ENCODE peak calls at places on chromosome 13, in nine cellular contexts. One of them, this sample, is unnamed.

GRCh38 chr13:30235206-30235605 is 72.1 kb downstream of the KATNAL1 start:
- DNase-seq in stomach: no peak
- DNase-seq in choroid plexus epithelial cell: peak
- DNase-seq in ascending aorta: no peak
- DNase-seq in GM06990: no peak
- DNase-seq in body of pancreas: no peak
- DNase-seq in lower leg skin: no peak
- DNase-seq in dorsolateral prefrontal cortex: no peak
- DNase-seq in fibroblast of lung: no peak
- DNase-seq in this sample: no peak

GRCh38 chr13:111629457-111629856 is 309.0 kb downstream of the TEX29 start:
- DNase-seq in choroid plexus epithelial cell: no peak
- DNase-seq in body of pancreas: no peak
- DNase-seq in GM06990: no peak
- DNase-seq in lower leg skin: no peak
- DNase-seq in stomach: no peak
- DNase-seq in dorsolateral prefrontal cortex: no peak
- DNase-seq in fibroblast of lung: no peak
- DNase-seq in ascending aorta: no peak
- DNase-seq in this sample: no peak

GRCh38 chr13:75636339-75637095 is 387 bp downstream of the LMO7 start:
- DNase-seq in ascending aorta: peak
- DNase-seq in stomach: no peak
- DNase-seq in dorsolateral prefrontal cortex: no peak
- DNase-seq in body of pancreas: peak
- DNase-seq in fibroblast of lung: peak
- DNase-seq in lower leg skin: no peak
- DNase-seq in choroid plexus epithelial cell: peak
- DNase-seq in GM06990: peak
- DNase-seq in this sample: no peak

GRCh38 chr13:74771964-74772363 is 637.8 kb upstream of the KLF12 start:
- DNase-seq in body of pancreas: no peak
- DNase-seq in stomach: no peak
- DNase-seq in dorsolateral prefrontal cortex: no peak
- DNase-seq in ascending aorta: no peak
- DNase-seq in fibroblast of lung: peak
- DNase-seq in choroid plexus epithelial cell: peak
- DNase-seq in GM06990: no peak
- DNase-seq in lower leg skin: no peak
- DNase-seq in this sample: no peak

GRCh38 chr13:73702419-73703071 is 431.7 kb downstream of the KLF12 start:
- DNase-seq in body of pancreas: no peak
- DNase-seq in lower leg skin: no peak
- DNase-seq in stomach: no peak
- DNase-seq in GM06990: peak
- DNase-seq in dorsolateral prefrontal cortex: no peak
- DNase-seq in ascending aorta: no peak
- DNase-seq in fibroblast of lung: peak
- DNase-seq in choroid plexus epithelial cell: peak
- DNase-seq in this sample: no peak

GRCh38 chr13:67880916-67881315 is 650.8 kb upstream of the PCDH9 start:
- DNase-seq in stomach: no peak
- DNase-seq in dorsolateral prefrontal cortex: no peak
- DNase-seq in ascending aorta: no peak
- DNase-seq in lower leg skin: no peak
- DNase-seq in fibroblast of lung: peak
- DNase-seq in GM06990: no peak
- DNase-seq in body of pancreas: no peak
- DNase-seq in choroid plexus epithelial cell: peak
- DNase-seq in this sample: no peak

GRCh38 chr13:66689037-66689619 is 541.0 kb downstream of the PCDH9 start:
- DNase-seq in ascending aorta: no peak
- DNase-seq in choroid plexus epithelial cell: peak
- DNase-seq in body of pancreas: no peak
- DNase-seq in fibroblast of lung: peak
- DNase-seq in dorsolateral prefrontal cortex: no peak
- DNase-seq in GM06990: no peak
- DNase-seq in lower leg skin: no peak
- DNase-seq in stomach: no peak
- DNase-seq in this sample: no peak

GRCh38 chr13:62294210-62294609 is 878.6 kb upstream of the PCDH20 start:
- DNase-seq in fibroblast of lung: peak
- DNase-seq in body of pancreas: no peak
- DNase-seq in choroid plexus epithelial cell: peak
- DNase-seq in lower leg skin: no peak
- DNase-seq in stomach: no peak
- DNase-seq in dorsolateral prefrontal cortex: no peak
- DNase-seq in GM06990: no peak
- DNase-seq in ascending aorta: no peak
- DNase-seq in this sample: no peak

GRCh38 chr13:64078025-64078424 is 2662.4 kb upstream of the PCDH20 start:
- DNase-seq in body of pancreas: no peak
- DNase-seq in fibroblast of lung: no peak
- DNase-seq in GM06990: no peak
- DNase-seq in lower leg skin: no peak
- DNase-seq in stomach: no peak
- DNase-seq in choroid plexus epithelial cell: no peak
- DNase-seq in ascending aorta: no peak
- DNase-seq in dorsolateral prefrontal cortex: no peak
- DNase-seq in this sample: no peak

GRCh38 chr13:85654227-85654626 is 145.0 kb downstream of the SLITRK6 start:
- DNase-seq in fibroblast of lung: no peak
- DNase-seq in body of pancreas: no peak
- DNase-seq in GM06990: no peak
- DNase-seq in lower leg skin: no peak
- DNase-seq in ascending aorta: no peak
- DNase-seq in dorsolateral prefrontal cortex: no peak
- DNase-seq in choroid plexus epithelial cell: no peak
- DNase-seq in stomach: no peak
- DNase-seq in this sample: no peak

GRCh38 chr13:94711561-94712286 is 621 bp downstream of the SOX21 start:
- DNase-seq in ascending aorta: no peak
- DNase-seq in dorsolateral prefrontal cortex: no peak
- DNase-seq in GM06990: no peak
- DNase-seq in lower leg skin: no peak
- DNase-seq in fibroblast of lung: peak
- DNase-seq in body of pancreas: no peak
- DNase-seq in choroid plexus epithelial cell: peak
- DNase-seq in stomach: no peak
- DNase-seq in this sample: no peak

GRCh38 chr13:99357920-99358319 is 50.7 kb upstream of the GPR183 start:
- DNase-seq in fibroblast of lung: no peak
- DNase-seq in ascending aorta: no peak
- DNase-seq in dorsolateral prefrontal cortex: no peak
- DNase-seq in GM06990: no peak
- DNase-seq in choroid plexus epithelial cell: no peak
- DNase-seq in body of pancreas: no peak
- DNase-seq in lower leg skin: peak
- DNase-seq in stomach: no peak
- DNase-seq in this sample: no peak

GRCh38 chr13:64428196-64428595 is 2801.9 kb downstream of the PCDH9 start:
- DNase-seq in body of pancreas: no peak
- DNase-seq in dorsolateral prefrontal cortex: no peak
- DNase-seq in choroid plexus epithelial cell: no peak
- DNase-seq in GM06990: no peak
- DNase-seq in lower leg skin: no peak
- DNase-seq in ascending aorta: no peak
- DNase-seq in fibroblast of lung: peak
- DNase-seq in stomach: no peak
- DNase-seq in this sample: no peak

GRCh38 chr13:54016548-54016947 is 987.9 kb downstream of the OLFM4 start:
- DNase-seq in body of pancreas: no peak
- DNase-seq in fibroblast of lung: no peak
- DNase-seq in ascending aorta: no peak
- DNase-seq in dorsolateral prefrontal cortex: no peak
- DNase-seq in lower leg skin: no peak
- DNase-seq in GM06990: no peak
- DNase-seq in stomach: no peak
- DNase-seq in choroid plexus epithelial cell: no peak
- DNase-seq in this sample: no peak

DNA sequence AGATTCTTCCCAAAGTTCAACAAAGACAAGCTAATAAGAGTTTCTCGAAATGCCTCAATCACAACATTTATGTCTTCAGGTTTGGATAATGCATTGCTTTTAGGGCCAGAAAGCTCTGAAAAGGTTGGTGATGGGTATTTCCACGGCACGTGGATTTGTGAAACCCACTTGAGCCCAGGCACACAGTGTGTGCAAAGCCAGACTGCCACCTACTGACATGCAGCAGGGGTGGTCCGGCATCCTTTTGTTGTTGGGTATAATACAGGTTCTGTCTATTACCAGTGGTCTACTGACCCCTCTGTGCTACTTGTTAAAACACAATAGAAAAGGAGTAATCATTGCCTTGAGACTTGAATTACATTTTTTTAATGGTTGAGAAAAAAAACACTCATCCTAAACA is 225.6 kb downstream of the RAP2A start:
- DNase-seq in body of pancreas: no peak
- DNase-seq in GM06990: no peak
- DNase-seq in stomach: no peak
- DNase-seq in choroid plexus epithelial cell: peak
- DNase-seq in dorsolateral prefrontal cortex: no peak
- DNase-seq in fibroblast of lung: peak
- DNase-seq in lower leg skin: no peak
- DNase-seq in ascending aorta: no peak
- DNase-seq in this sample: no peak
- TF ChIP-seq CTCF in body of pancreas: no peak
- TF ChIP-seq CTCF in GM06990: peak
- TF ChIP-seq CTCF in stomach: no peak
- TF ChIP-seq CTCF in choroid plexus epithelial cell: peak
- TF ChIP-seq CTCF in dorsolateral prefrontal cortex: peak
- TF ChIP-seq CTCF in fibroblast of lung: peak
- TF ChIP-seq CTCF in lower leg skin: no peak
- TF ChIP-seq CTCF in ascending aorta: no peak
- TF ChIP-seq CTCF in this sample: peak

GRCh38 chr13:76969488-76970365 is 21.4 kb downstream of the ACOD1 start:
- DNase-seq in GM06990: no peak
- DNase-seq in ascending aorta: no peak
- DNase-seq in lower leg skin: no peak
- DNase-seq in fibroblast of lung: peak
- DNase-seq in dorsolateral prefrontal cortex: no peak
- DNase-seq in body of pancreas: no peak
- DNase-seq in choroid plexus epithelial cell: peak
- DNase-seq in stomach: no peak
- DNase-seq in this sample: no peak
- H3K4me3 ChIP-seq in GM06990: no peak
- H3K4me3 ChIP-seq in ascending aorta: no peak
- H3K4me3 ChIP-seq in lower leg skin: no peak
- H3K4me3 ChIP-seq in fibroblast of lung: no peak
- H3K4me3 ChIP-seq in dorsolateral prefrontal cortex: no peak
- H3K4me3 ChIP-seq in body of pancreas: no peak
- H3K4me3 ChIP-seq in choroid plexus epithelial cell: no peak
- H3K4me3 ChIP-seq in stomach: no peak
- H3K4me3 ChIP-seq in this sample: no peak

GRCh38 chr13:24148414-24149305 is 11.9 kb upstream of the SPATA13 start:
- DNase-seq in stomach: peak
- DNase-seq in lower leg skin: peak
- DNase-seq in fibroblast of lung: peak
- DNase-seq in ascending aorta: no peak
- DNase-seq in dorsolateral prefrontal cortex: no peak
- DNase-seq in choroid plexus epithelial cell: peak
- DNase-seq in body of pancreas: peak
- DNase-seq in GM06990: no peak
- DNase-seq in this sample: peak
- TF ChIP-seq CTCF in stomach: no peak
- TF ChIP-seq CTCF in lower leg skin: no peak
- TF ChIP-seq CTCF in fibroblast of lung: peak
- TF ChIP-seq CTCF in ascending aorta: no peak
- TF ChIP-seq CTCF in dorsolateral prefrontal cortex: no peak
- TF ChIP-seq CTCF in choroid plexus epithelial cell: no peak
- TF ChIP-seq CTCF in body of pancreas: no peak
- TF ChIP-seq CTCF in GM06990: no peak
- TF ChIP-seq CTCF in this sample: no peak

GRCh38 chr13:110583178-110583865 is 21.8 kb upstream of the RAB20 start:
- DNase-seq in lower leg skin: no peak
- DNase-seq in fibroblast of lung: no peak
- DNase-seq in ascending aorta: no peak
- DNase-seq in body of pancreas: no peak
- DNase-seq in choroid plexus epithelial cell: no peak
- DNase-seq in dorsolateral prefrontal cortex: no peak
- DNase-seq in GM06990: no peak
- DNase-seq in stomach: no peak
- DNase-seq in this sample: no peak
- H3K4me3 ChIP-seq in lower leg skin: no peak
- H3K4me3 ChIP-seq in fibroblast of lung: no peak
- H3K4me3 ChIP-seq in ascending aorta: no peak
- H3K4me3 ChIP-seq in body of pancreas: no peak
- H3K4me3 ChIP-seq in choroid plexus epithelial cell: no peak
- H3K4me3 ChIP-seq in dorsolateral prefrontal cortex: no peak
- H3K4me3 ChIP-seq in GM06990: no peak
- H3K4me3 ChIP-seq in stomach: no peak
- H3K4me3 ChIP-seq in this sample: no peak

This sample was measured in LNCaP clone FGC.